ENCODE peak calls at places on chromosomes 11 and 22, in nine cellular contexts. Z is chondrocyte; R is lower leg skin; Y is head of caudate nucleus; L is AG04450; W is progenitor cell of endocrine pancreas; F is stimulated activated CD4-positive, alpha-beta T cell treated with anti-CD3 and anti-CD28 coated beads, Interleukin-1b, Interleukin-23, amount 100 ng/mL, for 24 hours; K is NCI-H446 treated with DMSO at 0.1 percent for 48 hours; X is mucosa of gallbladder. Q is an unnamed sample.

GRCh38 chr22:48713266-48714205 is 1114.1 kb downstream of the BRD1 start:
- DNase-seq in X (no peak), Z (peak), K (no peak), R (no peak), L (no peak), Y (no peak), W (no peak), F (no peak), Q (no peak)

GRCh38 chr11:65425971-65426838 is 3.6 kb downstream of the NEAT1 start:
- DNase-seq in L (no peak), R (no peak), W (no peak), K (no peak), X (no peak), Z (no peak), Y (no peak), F (no peak), Q (no peak)

GRCh38 chr11:74268451-74268850 is 43.0 kb downstream of the P4HA3 start:
- DNase-seq in R (no peak), Y (no peak), Z (no peak), X (no peak), F (no peak), W (no peak), K (no peak), L (no peak), Q (no peak)

GRCh38 chr11:78708388-78708787 is 133.7 kb upstream of the NARS2 start:
- DNase-seq in Y (no peak), Z (no peak), F (no peak), K (no peak), L (no peak), R (no peak), X (no peak), W (no peak), Q (no peak)

GRCh38 chr11:115919341-115920086 is 415.3 kb upstream of the CADM1 start:
- DNase-seq in L (no peak), R (no peak), K (no peak), Z (no peak), F (no peak), X (no peak), W (no peak), Y (no peak), Q (no peak)

GRCh38 chr22:36277482-36278291 is 24.8 kb downstream of the APOL1 start:
- DNase-seq in Y (peak), K (no peak), Z (peak), R (no peak), L (peak), W (peak), F (peak), X (peak), Q (no peak)

GRCh38 chr22:41682033-41682807 is 6.4 kb downstream of the SNU13 start:
- DNase-seq in K (peak), F (peak), X (peak), Y (peak), R (peak), Z (peak), L (peak), W (peak), Q (no peak)

GRCh38 chr11:76512851-76513653 is 68.2 kb downstream of the EMSY start:
- DNase-seq in W (no peak), F (no peak), Z (no peak), R (no peak), Y (no peak), K (no peak), L (peak), X (no peak), Q (no peak)